ENCODE peak calls at places on chromosomes 7 and 10, in five cellular contexts. S, A, O, Z and F are unnamed samples.

GRCh38 chr7:76302299-76303056 is at the start of gene HSPB1:
- DNase-seq in S (peak), O (peak), Z (peak), A (peak), F (peak)

GRCh38 chr10:49552277-49552676 is 13.4 kb upstream of the ERCC6 start:
- DNase-seq in Z (no peak), A (no peak), S (no peak), O (peak), F (no peak)

GRCh38 chr7:79290841-79291497 is 162.5 kb downstream of the MAGI2 start:
- DNase-seq in Z (no peak), A (no peak), S (no peak), O (no peak), F (no peak)

GRCh38 chr7:101442426-101443070 is 79.9 kb downstream of the COL26A1 start:
- DNase-seq in A (no peak), Z (no peak), S (no peak), O (no peak), F (no peak)

GRCh38 chr7:44282601-44283171 is 42.7 kb downstream of the CAMK2B start:
- DNase-seq in A (no peak), O (no peak), Z (peak), S (no peak), F (peak)

GRCh38 chr7:80630611-80631010 is 7.8 kb upstream of the CD36 start:
- DNase-seq in Z (no peak), O (peak), S (no peak), A (no peak), F (no peak)

GRCh38 chr10:29725133-29725720 is 90.5 kb upstream of the SVIL start:
- DNase-seq in A (peak), S (no peak), O (peak), Z (no peak), F (no peak)

GRCh38 chr10:28411648-28412047 is 108.8 kb upstream of the MPP7 start:
- DNase-seq in Z (no peak), O (no peak), S (no peak), A (no peak), F (no peak)

GRCh38 chr7:151902306-151902705 is 25.4 kb upstream of the PRKAG2 start:
- DNase-seq in O (no peak), S (no peak), Z (no peak), A (no peak), F (no peak)

GRCh38 chr7:57343901-57344622 is 105.9 kb upstream of the ZNF716 start:
- DNase-seq in S (no peak), A (no peak), Z (no peak), O (no peak), F (no peak)

GRCh38 chr10:24449334-24449740 is 240.4 kb downstream of the KIAA1217 start:
- DNase-seq in A (no peak), S (no peak), O (peak), Z (no peak), F (no peak)

GRCh38 chr7:34128762-34129161 is 223.4 kb downstream of the BMPER start:
- DNase-seq in O (peak), A (no peak), Z (no peak), S (no peak), F (no peak)

GRCh38 chr7:144256112-144256511 is 8.5 kb downstream of the OR2A7 start:
- DNase-seq in Z (no peak), A (no peak), O (peak), S (no peak), F (no peak)

DNA sequence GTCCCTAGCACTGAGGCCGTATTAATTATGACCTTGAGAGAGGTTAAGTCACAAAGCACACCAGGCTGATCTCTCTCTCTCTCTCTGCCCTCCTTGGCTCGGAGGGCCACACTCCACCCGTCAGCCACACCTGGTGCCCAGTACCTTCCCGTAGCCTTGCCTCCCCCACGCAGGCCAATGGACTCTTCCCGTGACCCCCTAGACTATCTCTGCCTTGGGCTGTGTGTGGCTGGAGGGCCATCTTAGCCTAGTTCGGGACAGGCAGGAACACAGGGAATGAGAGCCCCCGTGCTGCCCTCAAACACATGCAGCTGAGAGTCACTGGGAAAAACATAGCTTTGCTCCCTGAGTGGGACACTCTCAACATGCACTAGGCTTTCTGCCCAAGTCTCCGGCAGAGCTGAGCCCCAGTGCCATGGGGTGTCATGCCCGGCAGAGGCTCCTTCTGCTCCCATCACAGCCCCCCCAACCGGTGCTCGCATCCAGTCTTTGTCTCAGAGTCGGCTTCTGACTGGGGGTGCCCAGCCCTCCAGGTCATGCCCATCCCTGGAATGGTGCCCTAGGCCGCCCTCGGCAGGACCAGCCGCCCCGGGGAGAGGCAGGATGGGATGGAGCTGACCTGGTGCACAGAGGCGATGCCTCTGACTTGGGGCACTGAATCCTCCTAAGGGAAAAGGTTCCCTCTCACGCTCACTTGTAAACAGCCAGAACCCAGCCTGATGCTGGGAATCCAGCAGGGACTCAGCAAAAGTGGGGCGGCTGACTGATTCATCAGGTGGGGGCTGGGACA is 63.0 kb downstream of the TCERG1L start:
- DNase-seq in Z (peak), O (no peak), S (no peak), A (no peak), F (no peak)
- TF ChIP-seq CTCF in Z (no peak), O (no peak), S (no peak), A (no peak), F (no peak)

GRCh38 chr10:3045471-3046209 is 21.7 kb upstream of the PFKP start:
- DNase-seq in A (peak), O (peak), S (no peak), Z (peak), F (no peak)

GRCh38 chr10:3042589-3042988 is 24.8 kb upstream of the PFKP start:
- DNase-seq in S (no peak), Z (no peak), A (no peak), O (peak), F (no peak)

GRCh38 chr10:3046210-3046779 is 21.1 kb upstream of the PFKP start:
- DNase-seq in S (no peak), O (no peak), Z (no peak), A (no peak), F (no peak)

GRCh38 chr10:3046941-3047621 is 20.3 kb upstream of the PFKP start:
- DNase-seq in S (no peak), A (no peak), O (no peak), Z (no peak), F (no peak)

GRCh38 chr10:3043512-3044368 is 23.6 kb upstream of the PFKP start:
- DNase-seq in S (peak), Z (peak), A (peak), O (peak), F (peak)
- TF ChIP-seq CTCF in S (peak), Z (peak), A (peak), O (peak), F (peak)

GRCh38 chr7:129368389-129368986 is 65.7 kb upstream of the STRIP2 start:
- DNase-seq in A (no peak), S (no peak), O (no peak), Z (no peak), F (no peak)

GRCh38 chr7:129367349-129367699 is 66.9 kb upstream of the STRIP2 start:
- DNase-seq in O (no peak), A (no peak), Z (no peak), S (no peak), F (no peak)

GRCh38 chr7:129373651-129374428 is 60.4 kb upstream of the STRIP2 start:
- DNase-seq in O (no peak), A (no peak), Z (no peak), S (no peak), F (no peak)

GRCh38 chr7:129367700-129368388 is 66.4 kb upstream of the STRIP2 start:
- DNase-seq in A (peak), O (peak), Z (peak), S (peak), F (peak)

DNA sequence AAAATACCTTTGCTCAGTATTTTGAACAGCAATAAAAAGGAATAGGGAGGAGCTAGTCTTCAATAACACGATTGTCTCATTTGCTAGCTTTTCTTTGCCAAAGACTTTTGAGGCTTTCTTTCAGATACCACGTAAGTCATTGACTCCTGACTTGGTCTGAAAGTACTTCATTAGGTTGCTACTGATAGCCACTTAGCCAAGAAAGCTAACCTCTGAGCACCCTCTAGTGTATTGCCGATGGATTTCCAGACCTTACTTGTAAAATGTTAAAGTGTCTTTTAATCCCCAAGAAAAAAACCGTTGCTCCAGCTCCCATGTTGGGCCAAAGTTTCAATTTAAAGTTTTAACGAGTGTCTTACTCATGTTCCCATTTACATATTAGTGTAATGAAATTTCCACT is 63.4 kb upstream of the STRIP2 start:
- DNase-seq in O (peak), Z (no peak), S (no peak), A (no peak), F (peak)
- TF ChIP-seq CTCF in O (no peak), Z (no peak), S (no peak), A (no peak), F (no peak)

DNA sequence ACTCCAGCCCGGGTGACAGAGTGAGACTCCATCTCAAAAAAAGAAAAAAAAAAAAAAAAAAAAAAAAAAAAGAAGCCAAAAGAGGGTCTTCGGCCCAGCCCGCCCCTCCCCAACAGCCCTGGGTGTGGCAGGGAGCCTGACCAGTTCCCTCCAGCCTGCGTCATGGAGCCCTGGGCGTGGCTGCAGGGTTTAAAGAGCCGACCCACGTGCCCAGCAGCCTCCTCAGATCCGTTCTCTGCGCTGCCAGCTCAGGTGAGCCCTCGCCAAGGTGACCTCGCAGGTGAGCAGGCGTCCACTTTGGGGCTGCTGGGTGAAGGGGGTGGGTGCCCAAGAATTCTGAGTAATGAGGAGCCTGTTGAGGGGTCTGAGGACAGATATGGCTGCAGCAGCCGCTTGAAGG is at the start of gene FXYD4:
- DNase-seq in O (no peak), Z (peak), A (peak), S (no peak), F (peak)
- TF ChIP-seq CTCF in O (no peak), Z (no peak), A (no peak), S (no peak), F (no peak)

GRCh38 chr7:39746162-39746782 is 122.9 kb downstream of the RALA start:
- DNase-seq in A (peak), S (peak), O (peak), Z (peak), F (peak)
- TF ChIP-seq CTCF in A (peak), S (peak), O (peak), Z (peak), F (no peak)

DNA sequence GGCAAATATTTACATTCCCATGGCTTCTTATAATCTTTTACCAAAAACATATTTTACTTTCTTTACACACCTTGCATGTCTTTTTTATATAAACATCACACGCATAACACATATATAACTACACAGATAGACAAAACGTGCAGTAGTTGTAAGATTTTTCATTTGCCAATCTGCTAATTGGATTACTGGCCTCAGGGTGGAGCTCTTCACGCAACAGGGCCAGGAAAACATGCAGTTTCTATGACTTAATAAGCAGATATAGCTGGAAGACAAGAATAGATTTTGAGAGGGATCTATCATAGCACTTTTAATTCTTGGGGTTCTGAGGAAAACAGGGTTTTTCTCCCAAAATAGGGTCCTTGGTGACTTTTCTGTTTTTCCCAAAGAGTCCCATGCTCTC is 12.7 kb downstream of the ACADSB start:
- DNase-seq in O (peak), Z (no peak), A (no peak), S (no peak), F (no peak)
- TF ChIP-seq CTCF in O (peak), Z (no peak), A (no peak), S (no peak), F (peak)

DNA sequence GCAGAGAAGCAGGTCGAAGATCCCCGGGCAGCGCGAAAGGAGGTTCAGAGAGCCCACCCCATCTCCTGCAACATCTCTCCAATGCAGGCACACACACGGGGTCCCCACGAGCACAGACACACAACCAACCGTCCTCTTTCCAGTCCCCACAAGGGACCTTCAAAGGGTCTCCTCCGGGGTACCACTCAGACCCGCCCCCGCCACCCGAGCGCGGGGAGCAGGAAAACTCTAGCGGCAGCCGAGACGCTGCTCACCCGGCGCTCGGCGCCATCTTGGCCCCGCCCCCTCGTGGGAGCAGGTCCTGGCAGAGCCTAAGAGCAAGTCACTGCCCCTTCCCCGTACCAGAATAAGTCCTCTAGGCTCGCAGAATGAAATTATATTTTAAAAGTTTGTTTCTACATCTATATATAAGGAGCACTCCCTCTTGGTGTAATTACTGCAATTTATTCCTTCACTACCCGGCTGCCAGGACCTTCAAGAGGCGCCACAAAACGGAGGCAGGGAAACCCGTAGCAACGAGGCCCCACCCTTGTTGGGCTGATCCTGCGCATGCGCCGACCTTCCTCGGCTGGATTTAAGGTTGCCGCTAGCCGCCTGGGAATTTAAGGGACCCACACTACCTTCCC is at the start of the genes CNPY4 and TAF6:
- DNase-seq in A (peak), Z (peak), O (peak), S (peak), F (peak)
- TF ChIP-seq CTCF in A (no peak), Z (peak), O (no peak), S (no peak), F (no peak)

GRCh38 chr10:106360870-106361269 is 803.6 kb downstream of the SORCS1 start:
- DNase-seq in Z (no peak), A (no peak), O (peak), S (no peak), F (no peak)

GRCh38 chr10:106355450-106355849 is 809.1 kb downstream of the SORCS1 start:
- DNase-seq in S (no peak), Z (no peak), A (no peak), O (no peak), F (no peak)
- TF ChIP-seq CTCF in S (no peak), Z (no peak), A (no peak), O (peak), F (no peak)

GRCh38 chr10:102811346-102811745 is 25.9 kb downstream of the CYP17A1 start:
- DNase-seq in A (no peak), Z (no peak), O (no peak), S (no peak), F (no peak)
- TF ChIP-seq CTCF in A (no peak), Z (no peak), O (no peak), S (no peak), F (no peak)

GRCh38 chr7:2607122-2607912 is 24.5 kb upstream of the TTYH3 start:
- DNase-seq in A (peak), O (peak), Z (no peak), S (no peak), F (no peak)

GRCh38 chr7:2610466-2610865 is 21.3 kb upstream of the TTYH3 start:
- DNase-seq in O (no peak), S (no peak), Z (no peak), A (no peak), F (no peak)

GRCh38 chr7:2607913-2608899 is 23.6 kb upstream of the TTYH3 start:
- DNase-seq in Z (no peak), O (no peak), S (no peak), A (no peak), F (no peak)

GRCh38 chr7:2610898-2611297 is 20.9 kb upstream of the TTYH3 start:
- DNase-seq in O (no peak), Z (no peak), S (no peak), A (no peak), F (no peak)

DNA sequence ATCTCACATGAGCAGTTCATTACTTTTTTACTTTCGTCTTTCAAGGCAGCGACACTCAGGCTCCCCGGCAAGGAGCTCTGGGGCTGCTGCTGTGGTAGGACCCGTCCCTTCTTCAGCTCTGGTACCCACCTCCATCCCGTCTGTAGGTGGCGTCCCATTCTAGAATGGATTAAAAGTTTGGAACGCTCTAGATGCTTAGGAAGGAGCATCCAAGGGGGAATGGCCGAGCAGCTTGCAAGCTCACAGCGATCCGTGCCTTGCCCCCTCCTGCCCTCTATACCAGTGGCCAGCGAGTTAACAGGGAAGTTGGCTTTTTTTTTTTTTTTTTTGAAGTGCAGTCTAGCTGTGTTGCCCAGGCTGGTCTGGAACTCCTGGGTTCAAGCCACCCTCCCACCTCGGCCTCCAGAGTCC is 22.8 kb upstream of the TTYH3 start:
- DNase-seq in A (no peak), Z (no peak), S (no peak), O (peak), F (peak)
- TF ChIP-seq CTCF in A (no peak), Z (peak), S (peak), O (peak), F (no peak)